ENCODE peak calls at places on chromosome 15, in ten cellular contexts. One of them, this sample, is unnamed.

GRCh38 chr15:83118291-83118827 is 10.9 kb downstream of the TM6SF1 start:
- DNase-seq in breast epithelium: no peak
- DNase-seq in transverse colon: no peak
- DNase-seq in thyroid gland: no peak
- DNase-seq in adrenal gland: no peak
- DNase-seq in neural progenitor cell: no peak
- DNase-seq in upper lobe of right lung: no peak
- DNase-seq in cardiac muscle cell: no peak
- DNase-seq in endodermal cell: no peak
- DNase-seq in prostate gland: no peak
- DNase-seq in this sample: no peak

GRCh38 chr15:29770796-29771195 is 51.5 kb downstream of the TJP1 start:
- DNase-seq in breast epithelium: no peak
- DNase-seq in transverse colon: no peak
- DNase-seq in thyroid gland: no peak
- DNase-seq in adrenal gland: no peak
- DNase-seq in neural progenitor cell: no peak
- DNase-seq in upper lobe of right lung: no peak
- DNase-seq in cardiac muscle cell: no peak
- DNase-seq in endodermal cell: no peak
- DNase-seq in prostate gland: no peak
- DNase-seq in this sample: no peak

GRCh38 chr15:47212222-47213010 is 504.9 kb upstream of the SEMA6D start:
- DNase-seq in breast epithelium: no peak
- DNase-seq in transverse colon: no peak
- DNase-seq in thyroid gland: no peak
- DNase-seq in adrenal gland: no peak
- DNase-seq in neural progenitor cell: no peak
- DNase-seq in upper lobe of right lung: no peak
- DNase-seq in cardiac muscle cell: no peak
- DNase-seq in endodermal cell: no peak
- DNase-seq in prostate gland: no peak
- DNase-seq in this sample: no peak

GRCh38 chr15:66147440-66147839 is 106.1 kb downstream of the MEGF11 start:
- DNase-seq in breast epithelium: no peak
- DNase-seq in transverse colon: no peak
- DNase-seq in thyroid gland: no peak
- DNase-seq in adrenal gland: no peak
- DNase-seq in neural progenitor cell: no peak
- DNase-seq in upper lobe of right lung: no peak
- DNase-seq in cardiac muscle cell: no peak
- DNase-seq in endodermal cell: no peak
- DNase-seq in prostate gland: no peak
- DNase-seq in this sample: no peak

GRCh38 chr15:69060041-69060481 is 45.6 kb downstream of the NOX5 start:
- DNase-seq in breast epithelium: no peak
- DNase-seq in transverse colon: peak
- DNase-seq in thyroid gland: peak
- DNase-seq in adrenal gland: peak
- DNase-seq in neural progenitor cell: peak
- DNase-seq in upper lobe of right lung: no peak
- DNase-seq in cardiac muscle cell: peak
- DNase-seq in endodermal cell: peak
- DNase-seq in prostate gland: no peak
- DNase-seq in this sample: no peak

GRCh38 chr15:32669870-32670623 is 28.5 kb downstream of the SCG5 start:
- DNase-seq in breast epithelium: no peak
- DNase-seq in transverse colon: no peak
- DNase-seq in thyroid gland: no peak
- DNase-seq in adrenal gland: peak
- DNase-seq in neural progenitor cell: peak
- DNase-seq in upper lobe of right lung: no peak
- DNase-seq in cardiac muscle cell: no peak
- DNase-seq in endodermal cell: no peak
- DNase-seq in prostate gland: no peak
- DNase-seq in this sample: peak

GRCh38 chr15:89812126-89812846 is 2.4 kb downstream of the ANPEP start:
- DNase-seq in breast epithelium: peak
- DNase-seq in transverse colon: peak
- DNase-seq in thyroid gland: peak
- DNase-seq in adrenal gland: peak
- DNase-seq in neural progenitor cell: no peak
- DNase-seq in upper lobe of right lung: no peak
- DNase-seq in cardiac muscle cell: no peak
- DNase-seq in endodermal cell: no peak
- DNase-seq in prostate gland: peak
- DNase-seq in this sample: no peak

GRCh38 chr15:26883466-26883865 is 16.6 kb downstream of the GABRA5 start:
- DNase-seq in breast epithelium: no peak
- DNase-seq in transverse colon: no peak
- DNase-seq in thyroid gland: no peak
- DNase-seq in adrenal gland: no peak
- DNase-seq in neural progenitor cell: no peak
- DNase-seq in upper lobe of right lung: no peak
- DNase-seq in cardiac muscle cell: no peak
- DNase-seq in endodermal cell: no peak
- DNase-seq in prostate gland: no peak
- DNase-seq in this sample: no peak

DNA sequence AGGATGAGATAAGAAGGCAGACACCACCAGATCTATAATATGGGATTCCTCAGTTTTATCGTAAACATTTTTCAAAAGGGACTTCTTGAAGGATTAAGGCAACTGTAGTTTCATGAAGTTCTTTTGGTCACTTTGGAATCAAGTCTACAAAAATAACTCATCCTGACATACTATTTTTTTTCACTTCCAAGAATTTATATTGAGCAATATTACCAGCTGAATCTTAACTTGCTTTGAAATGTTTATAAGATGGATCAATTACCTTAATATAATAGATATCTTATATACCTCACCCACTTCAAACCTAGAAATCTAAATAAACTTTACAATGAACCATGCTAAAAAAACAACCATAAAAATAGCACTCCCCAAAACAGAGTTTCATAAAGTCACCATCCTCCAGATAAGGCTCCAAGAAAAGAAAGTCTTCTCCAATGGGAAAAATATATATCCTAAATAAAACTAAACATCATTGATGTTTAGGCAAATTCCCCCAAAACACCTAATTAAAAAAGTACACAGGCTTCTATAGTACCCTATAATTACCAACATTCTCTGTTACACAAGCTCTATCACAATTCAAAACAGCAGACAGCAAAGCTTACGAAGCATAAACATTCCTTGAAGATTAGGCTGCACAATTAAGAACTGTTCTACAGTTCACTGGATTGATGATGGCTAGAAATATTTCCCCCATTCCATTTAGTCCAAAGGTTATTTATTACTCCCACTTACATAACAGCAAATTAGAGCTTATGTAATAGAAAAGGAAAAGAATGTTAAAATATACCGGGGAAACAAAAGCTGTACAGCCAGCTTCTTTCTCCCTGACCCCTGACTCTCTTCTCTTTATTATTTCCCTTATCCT is 49.6 kb downstream of the UACA start:
- DNase-seq in breast epithelium: no peak
- DNase-seq in transverse colon: no peak
- DNase-seq in thyroid gland: no peak
- DNase-seq in adrenal gland: no peak
- DNase-seq in neural progenitor cell: peak
- DNase-seq in upper lobe of right lung: no peak
- DNase-seq in cardiac muscle cell: no peak
- DNase-seq in endodermal cell: no peak
- DNase-seq in prostate gland: no peak
- DNase-seq in this sample: no peak
- H3K4me3 ChIP-seq in breast epithelium: no peak
- H3K4me3 ChIP-seq in transverse colon: no peak
- H3K4me3 ChIP-seq in thyroid gland: no peak
- H3K4me3 ChIP-seq in adrenal gland: no peak
- H3K4me3 ChIP-seq in neural progenitor cell: no peak
- H3K4me3 ChIP-seq in upper lobe of right lung: no peak
- H3K4me3 ChIP-seq in cardiac muscle cell: no peak
- H3K4me3 ChIP-seq in endodermal cell: no peak
- H3K4me3 ChIP-seq in prostate gland: no peak
- H3K4me3 ChIP-seq in this sample: no peak

DNA sequence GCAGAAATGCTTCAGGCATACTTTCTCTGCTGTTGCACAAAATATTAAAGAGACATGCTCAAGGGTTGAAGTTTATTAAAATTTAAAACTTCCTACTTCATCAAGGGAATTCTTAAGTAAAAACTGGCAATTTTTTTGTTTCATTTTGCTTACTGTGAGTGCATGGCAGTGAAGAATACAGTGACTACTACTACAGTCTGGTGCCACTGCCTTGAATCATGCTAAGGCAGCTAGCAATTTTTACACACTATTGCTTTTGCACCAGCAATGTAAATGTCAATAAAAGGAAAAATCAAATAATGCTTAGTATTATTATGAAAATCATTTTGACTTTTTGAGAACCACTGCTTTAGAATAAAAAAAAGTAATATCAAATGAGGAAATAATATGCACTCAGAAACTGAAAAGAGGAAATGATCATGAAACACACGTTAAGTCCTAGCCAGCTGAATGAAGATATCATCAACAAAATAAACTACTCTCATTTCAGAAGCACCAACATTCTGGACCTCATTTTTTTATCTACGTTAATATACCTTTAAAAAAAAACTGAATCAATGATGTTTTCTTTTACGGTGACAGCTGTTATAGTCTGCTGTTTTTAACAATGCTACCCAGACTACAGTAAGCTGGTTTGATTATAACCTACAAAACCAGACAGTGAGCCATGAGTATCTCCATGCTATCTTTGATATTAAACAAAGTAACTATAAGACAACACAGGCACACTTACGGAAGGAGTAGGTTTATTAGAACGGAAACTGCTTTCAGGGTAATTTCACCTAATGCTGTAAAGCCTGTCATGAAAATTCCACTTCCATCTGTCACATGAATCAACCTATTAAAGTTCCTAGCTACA is 33.3 kb downstream of the VPS13C start:
- DNase-seq in breast epithelium: no peak
- DNase-seq in transverse colon: no peak
- DNase-seq in thyroid gland: no peak
- DNase-seq in adrenal gland: no peak
- DNase-seq in neural progenitor cell: no peak
- DNase-seq in upper lobe of right lung: no peak
- DNase-seq in cardiac muscle cell: no peak
- DNase-seq in endodermal cell: no peak
- DNase-seq in prostate gland: no peak
- DNase-seq in this sample: no peak
- TF ChIP-seq CTCF in breast epithelium: no peak
- TF ChIP-seq CTCF in transverse colon: no peak
- TF ChIP-seq CTCF in thyroid gland: no peak
- TF ChIP-seq CTCF in adrenal gland: no peak
- TF ChIP-seq CTCF in neural progenitor cell: no peak
- TF ChIP-seq CTCF in upper lobe of right lung: no peak
- TF ChIP-seq CTCF in cardiac muscle cell: no peak
- TF ChIP-seq CTCF in endodermal cell: no peak
- TF ChIP-seq CTCF in prostate gland: no peak
- TF ChIP-seq CTCF in this sample: no peak

DNA sequence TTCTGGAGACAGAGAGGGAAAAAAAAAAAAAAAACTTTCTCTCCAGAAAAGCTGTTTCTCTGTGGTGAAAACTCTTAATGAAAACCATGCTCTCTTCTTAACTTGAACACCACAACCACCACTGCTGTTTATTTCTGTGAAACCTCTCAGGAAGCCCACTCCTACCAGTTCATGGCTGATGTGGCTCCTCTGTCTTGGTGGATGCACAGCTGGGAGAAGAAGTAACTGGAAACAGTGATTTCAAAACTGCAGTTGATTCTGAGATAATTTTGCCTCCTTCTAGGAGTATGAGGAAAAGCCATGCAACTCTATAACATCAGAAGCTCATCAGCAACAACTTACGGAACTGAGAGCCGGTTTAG is 40.2 kb upstream of the PYGO1 start:
- DNase-seq in breast epithelium: no peak
- DNase-seq in transverse colon: no peak
- DNase-seq in thyroid gland: no peak
- DNase-seq in adrenal gland: no peak
- DNase-seq in neural progenitor cell: no peak
- DNase-seq in upper lobe of right lung: no peak
- DNase-seq in cardiac muscle cell: no peak
- DNase-seq in endodermal cell: no peak
- DNase-seq in prostate gland: no peak
- DNase-seq in this sample: no peak
- H3K4me3 ChIP-seq in breast epithelium: no peak
- H3K4me3 ChIP-seq in transverse colon: no peak
- H3K4me3 ChIP-seq in thyroid gland: no peak
- H3K4me3 ChIP-seq in adrenal gland: no peak
- H3K4me3 ChIP-seq in neural progenitor cell: no peak
- H3K4me3 ChIP-seq in upper lobe of right lung: no peak
- H3K4me3 ChIP-seq in cardiac muscle cell: no peak
- H3K4me3 ChIP-seq in endodermal cell: no peak
- H3K4me3 ChIP-seq in prostate gland: no peak
- H3K4me3 ChIP-seq in this sample: no peak

GRCh38 chr15:74569731-74570070 is 28.7 kb downstream of the ARID3B start:
- DNase-seq in breast epithelium: no peak
- DNase-seq in transverse colon: no peak
- DNase-seq in thyroid gland: no peak
- DNase-seq in adrenal gland: no peak
- DNase-seq in neural progenitor cell: no peak
- DNase-seq in upper lobe of right lung: no peak
- DNase-seq in cardiac muscle cell: no peak
- DNase-seq in endodermal cell: no peak
- DNase-seq in prostate gland: no peak
- DNase-seq in this sample: no peak

GRCh38 chr15:74568594-74568993 is 27.6 kb downstream of the ARID3B start:
- DNase-seq in breast epithelium: no peak
- DNase-seq in transverse colon: no peak
- DNase-seq in thyroid gland: no peak
- DNase-seq in adrenal gland: no peak
- DNase-seq in neural progenitor cell: no peak
- DNase-seq in upper lobe of right lung: no peak
- DNase-seq in cardiac muscle cell: no peak
- DNase-seq in endodermal cell: peak
- DNase-seq in prostate gland: no peak
- DNase-seq in this sample: no peak

GRCh38 chr15:74563442-74563841 is 22.4 kb downstream of the ARID3B start:
- DNase-seq in breast epithelium: no peak
- DNase-seq in transverse colon: no peak
- DNase-seq in thyroid gland: no peak
- DNase-seq in adrenal gland: no peak
- DNase-seq in neural progenitor cell: no peak
- DNase-seq in upper lobe of right lung: no peak
- DNase-seq in cardiac muscle cell: no peak
- DNase-seq in endodermal cell: peak
- DNase-seq in prostate gland: no peak
- DNase-seq in this sample: no peak

GRCh38 chr15:74565381-74566085 is 24.5 kb downstream of the ARID3B start:
- DNase-seq in breast epithelium: no peak
- DNase-seq in transverse colon: no peak
- DNase-seq in thyroid gland: no peak
- DNase-seq in adrenal gland: no peak
- DNase-seq in neural progenitor cell: peak
- DNase-seq in upper lobe of right lung: no peak
- DNase-seq in cardiac muscle cell: no peak
- DNase-seq in endodermal cell: peak
- DNase-seq in prostate gland: no peak
- DNase-seq in this sample: no peak

DNA sequence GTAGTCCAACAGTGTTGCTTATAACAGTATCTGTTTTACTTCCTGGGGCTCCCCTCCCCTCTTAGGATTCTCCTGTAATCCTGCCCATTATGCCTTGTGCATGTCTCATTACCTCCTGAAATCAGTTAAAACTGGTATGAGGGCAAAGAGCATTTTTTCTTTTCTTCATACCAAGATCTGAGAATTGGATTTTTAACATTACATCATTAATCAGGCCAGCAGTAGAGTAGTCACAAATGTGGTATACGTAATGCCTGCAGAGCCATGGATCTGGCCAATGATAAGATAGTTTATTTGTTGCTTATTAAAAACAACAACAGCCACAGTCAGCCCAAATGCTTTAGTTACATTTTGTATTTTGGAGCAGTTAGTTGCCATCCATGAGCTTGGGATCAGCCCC is 23.2 kb downstream of the ARID3B start:
- DNase-seq in breast epithelium: no peak
- DNase-seq in transverse colon: no peak
- DNase-seq in thyroid gland: no peak
- DNase-seq in adrenal gland: no peak
- DNase-seq in neural progenitor cell: no peak
- DNase-seq in upper lobe of right lung: no peak
- DNase-seq in cardiac muscle cell: no peak
- DNase-seq in endodermal cell: no peak
- DNase-seq in prostate gland: no peak
- DNase-seq in this sample: no peak
- TF ChIP-seq CTCF in breast epithelium: no peak
- TF ChIP-seq CTCF in transverse colon: no peak
- TF ChIP-seq CTCF in thyroid gland: no peak
- TF ChIP-seq CTCF in adrenal gland: no peak
- TF ChIP-seq CTCF in neural progenitor cell: no peak
- TF ChIP-seq CTCF in upper lobe of right lung: no peak
- TF ChIP-seq CTCF in cardiac muscle cell: no peak
- TF ChIP-seq CTCF in endodermal cell: no peak
- TF ChIP-seq CTCF in prostate gland: no peak
- TF ChIP-seq CTCF in this sample: no peak